ENCODE peak calls at places on chromosomes 13 and 19, in four cellular contexts. D is glutamatergic neuron, L is progenitor cell of endocrine pancreas, R is AML-193. W is an unnamed sample.

GRCh38 chr13:23007430-23007829 is 173.3 kb upstream of the SGCG start:
- DNase-seq in D (no peak), L (no peak), R (no peak), W (no peak)

GRCh38 chr13:22428188-22428828 is 752.5 kb upstream of the SGCG start:
- DNase-seq in R (no peak), L (no peak), D (no peak), W (no peak)

GRCh38 chr19:44741841-44742352 is 6.6 kb upstream of the BCL3 start:
- DNase-seq in L (no peak), R (peak), D (no peak), W (no peak)

GRCh38 chr19:33950141-33950805 is 153.6 kb downstream of the KCTD15 start:
- DNase-seq in L (no peak), D (no peak), R (no peak), W (no peak)

GRCh38 chr19:980133-980998 is 3.8 kb upstream of the WDR18 start:
- DNase-seq in R (no peak), L (peak), D (peak), W (no peak)

GRCh38 chr13:33279898-33280549 is 5.5 kb downstream of the STARD13 start:
- DNase-seq in L (no peak), D (no peak), R (no peak), W (no peak)

GRCh38 chr19:33395561-33396550 is 22.3 kb downstream of the CEBPG start:
- DNase-seq in D (peak), R (no peak), L (no peak), W (no peak)

GRCh38 chr19:19261350-19262189 is 11.5 kb downstream of the TM6SF2 start:
- DNase-seq in R (no peak), D (peak), L (no peak), W (no peak)

GRCh38 chr19:45168767-45169351 is 8.1 kb upstream of the NKPD1 start:
- DNase-seq in L (no peak), R (no peak), D (no peak), W (no peak)

GRCh38 chr13:22944378-22944777 is 236.4 kb upstream of the SGCG start:
- DNase-seq in D (no peak), R (no peak), L (no peak), W (no peak)

GRCh38 chr13:103349664-103350063 is 283.4 kb upstream of the SLC10A2 start:
- DNase-seq in L (no peak), R (no peak), D (peak), W (no peak)

GRCh38 chr19:51259348-51260245 is 8.7 kb downstream of the SIGLECL1 start:
- DNase-seq in D (peak), L (no peak), R (peak), W (no peak)

GRCh38 chr19:11345122-11345752 is 831 bp downstream of the TMEM205 start:
- DNase-seq in R (no peak), L (no peak), D (no peak), W (no peak)

GRCh38 chr19:43692364-43692763 is 22.4 kb upstream of the PLAUR start:
- DNase-seq in D (no peak), L (no peak), R (no peak), W (no peak)

GRCh38 chr13:32426981-32427851 is 714 bp downstream of the N4BP2L1 start:
- DNase-seq in L (peak), R (peak), D (peak), W (peak)

GRCh38 chr19:32843716-32844245 is 25.8 kb downstream of the SLC7A9 start:
- DNase-seq in L (no peak), R (no peak), D (no peak), W (no peak)

GRCh38 chr19:4057913-4058695 is 8.6 kb downstream of the ZBTB7A start:
- DNase-seq in R (no peak), L (no peak), D (peak), W (no peak)

GRCh38 chr13:34469212-34469983 is 472.7 kb upstream of the NBEA start:
- DNase-seq in R (no peak), L (no peak), D (no peak), W (no peak)

GRCh38 chr13:24497742-24498141 is 14.8 kb downstream of the PARP4 start:
- DNase-seq in R (no peak), L (no peak), D (no peak), W (no peak)

GRCh38 chr19:5155586-5156210 is 184.9 kb downstream of the PTPRS start:
- DNase-seq in L (no peak), R (no peak), D (no peak), W (no peak)

GRCh38 chr13:112940236-112940635 is 28.8 kb upstream of the MCF2L start:
- DNase-seq in R (no peak), D (no peak), L (no peak), W (no peak)

GRCh38 chr13:101915333-101915732 is 462.9 kb downstream of the ITGBL1 start:
- DNase-seq in L (no peak), R (no peak), D (no peak), W (peak)

GRCh38 chr13:48078251-48078656 is 16.6 kb downstream of the MED4 start:
- DNase-seq in D (no peak), L (no peak), R (no peak), W (no peak)

GRCh38 chr19:54338521-54338920 is 441 bp downstream of the LILRA4 start:
- DNase-seq in D (no peak), L (no peak), R (no peak), W (no peak)

GRCh38 chr19:1270168-1270853 is 1.2 kb downstream of the CIRBP start:
- DNase-seq in L (no peak), R (no peak), D (no peak), W (no peak)

GRCh38 chr19:1069009-1069779 is 2.2 kb downstream of the ARHGAP45 start:
- DNase-seq in D (no peak), L (no peak), R (peak), W (no peak)

GRCh38 chr13:111202149-111202548 is 87.0 kb downstream of the ARHGEF7 start:
- DNase-seq in R (no peak), L (no peak), D (no peak), W (no peak)

GRCh38 chr19:10896851-10897526 is 25.6 kb downstream of the CARM1 start:
- DNase-seq in L (no peak), D (no peak), R (no peak), W (no peak)

GRCh38 chr19:36151144-36152051 is 849 bp downstream of the COX7A1 start:
- DNase-seq in L (no peak), D (peak), R (no peak), W (no peak)

W was measured in NCI-H1930.